ENCODE peak calls at places on chromosomes 3 and 15, in eight cellular contexts. Z is occipital lobe; E is left cardiac atrium; N is foreskin fibroblast; V is neural crest cell; Y is activated gamma-delta T cell; Q is head of caudate nucleus; O is stimulated activated naive CD8-positive, alpha-beta T cell treated with anti-CD3 and anti-CD28 coated beads, Interleukin-15, amount 100 ng/mL, for 72 hours. F is an unnamed sample.

GRCh38 chr3:108301695-108302404 is 5.5 kb downstream of the HHLA2 start:
- DNase-seq in Q (no peak), Z (no peak), O (peak), Y (no peak), E (no peak), N (peak), V (no peak), F (no peak)

GRCh38 chr15:29115093-29115991 is 154.3 kb downstream of the NSMCE3 start:
- DNase-seq in V (peak), Z (no peak), E (no peak), O (no peak), Q (peak), Y (no peak), N (peak), F (no peak)

GRCh38 chr3:99753268-99753975 is 64.2 kb upstream of the CMSS1 start:
- DNase-seq in Q (peak), V (peak), O (no peak), E (no peak), N (peak), Y (no peak), Z (peak), F (no peak)

GRCh38 chr3:45966969-45967640 is 23.8 kb downstream of the CXCR6 start:
- DNase-seq in Z (peak), V (no peak), Q (peak), N (no peak), E (no peak), O (no peak), Y (no peak), F (no peak)

GRCh38 chr15:36090276-36090946 is 489.0 kb upstream of the CDIN1 start:
- DNase-seq in Z (no peak), E (no peak), N (no peak), Y (no peak), O (no peak), V (no peak), Q (no peak), F (no peak)

GRCh38 chr15:42772901-42773300 is 36.0 kb upstream of the CDAN1 start:
- DNase-seq in Z (no peak), Y (no peak), Q (no peak), N (no peak), O (no peak), V (no peak), E (no peak), F (no peak)

GRCh38 chr3:81910244-81910852 is 148.9 kb upstream of the GBE1 start:
- DNase-seq in E (no peak), V (peak), N (peak), Z (no peak), Y (no peak), Q (peak), O (peak), F (no peak)

GRCh38 chr3:97970131-97970530 is 2.1 kb downstream of the RIOX2 start:
- DNase-seq in Q (no peak), Y (no peak), N (peak), O (no peak), Z (no peak), E (no peak), V (no peak), F (no peak)

GRCh38 chr3:21484323-21485154 is 266.5 kb downstream of the ZNF385D start:
- DNase-seq in Y (no peak), E (peak), Q (peak), V (peak), O (peak), Z (no peak), N (peak), F (no peak)

GRCh38 chr3:115758076-115758763 is 134.9 kb downstream of the GAP43 start:
- DNase-seq in E (no peak), N (no peak), Q (no peak), V (no peak), O (no peak), Y (no peak), Z (no peak), F (no peak)

GRCh38 chr3:28835751-28836150 is 445.1 kb upstream of the RBMS3 start:
- DNase-seq in E (no peak), N (peak), V (no peak), O (no peak), Q (no peak), Z (no peak), Y (no peak), F (no peak)

GRCh38 chr15:39287322-39288195 is 293.3 kb upstream of the THBS1 start:
- DNase-seq in N (peak), Y (no peak), V (no peak), O (no peak), E (no peak), Z (no peak), Q (no peak), F (no peak)

GRCh38 chr15:26722621-26723160 is 50.2 kb downstream of the GABRB3 start:
- DNase-seq in Q (peak), Z (peak), E (no peak), Y (no peak), V (no peak), O (no peak), N (no peak), F (no peak)

GRCh38 chr3:189871384-189871783 is 240.2 kb downstream of the TP63 start:
- DNase-seq in Y (no peak), V (no peak), Q (no peak), E (no peak), Z (no peak), N (no peak), O (no peak), F (no peak)

GRCh38 chr3:99659032-99659431 is 20.6 kb downstream of the COL8A1 start:
- DNase-seq in Q (no peak), Y (no peak), Z (no peak), O (no peak), E (peak), N (peak), V (no peak), F (no peak)

GRCh38 chr3:194401815-194402461 is 2.9 kb upstream of the GP5 start:
- DNase-seq in O (no peak), Y (no peak), N (no peak), E (no peak), Z (no peak), V (no peak), Q (no peak), F (no peak)

GRCh38 chr15:88695046-88695445 is 56.2 kb downstream of the ISG20 start:
- DNase-seq in Y (no peak), V (no peak), Q (no peak), Z (no peak), O (no peak), E (no peak), N (no peak), F (no peak)

GRCh38 chr3:23629181-23629893 is 176.4 kb upstream of the UBE2E1 start:
- DNase-seq in E (no peak), O (no peak), V (no peak), Z (no peak), Q (no peak), N (peak), Y (no peak), F (no peak)

GRCh38 chr3:49017978-49018706 is at the start of gene DALRD3:
- DNase-seq in V (peak), Y (peak), Z (peak), N (peak), O (peak), E (peak), Q (peak), F (no peak)

GRCh38 chr3:23874359-23875120 is 42.2 kb downstream of the NKIRAS1 start:
- DNase-seq in Y (no peak), N (peak), V (no peak), E (no peak), Z (no peak), O (no peak), Q (no peak), F (no peak)

GRCh38 chr15:66024998-66025397 is 155.7 kb downstream of the RAB11A start:
- DNase-seq in V (no peak), Y (no peak), Q (peak), N (peak), E (peak), Z (no peak), O (no peak), F (no peak)

GRCh38 chr15:48494646-48495045 is 150.9 kb downstream of the FBN1 start:
- DNase-seq in V (no peak), O (no peak), Z (no peak), N (peak), Y (no peak), Q (no peak), E (no peak), F (no peak)

GRCh38 chr3:63096248-63097058 is 181.7 kb upstream of the SYNPR start:
- DNase-seq in O (no peak), E (no peak), V (no peak), Z (no peak), N (no peak), Q (no peak), Y (no peak), F (no peak)

GRCh38 chr3:127073931-127074820 is 91.3 kb downstream of the PLXNA1 start:
- DNase-seq in O (no peak), Z (no peak), E (no peak), Y (no peak), V (no peak), N (peak), Q (no peak), F (no peak)

GRCh38 chr15:71761649-71762048 is 48.7 kb upstream of the NR2E3 start:
- DNase-seq in E (peak), Z (no peak), Y (no peak), N (peak), V (no peak), Q (no peak), O (no peak), F (no peak)

GRCh38 chr3:55332191-55332590 is 154.9 kb downstream of the WNT5A start:
- DNase-seq in Z (no peak), E (no peak), N (no peak), O (no peak), V (no peak), Y (no peak), Q (no peak), F (no peak)